ENCODE peak calls at places on chromosomes 4 and X, in seven cellular contexts. F, C, S, H, W, U and V are unnamed samples.

GRCh38 chr4:111027526-111027925 is 404.6 kb upstream of the PITX2 start:
- DNase-seq in F (no peak), C (peak; percentile 85), S (no peak), H (no peak), W (peak; percentile 40), U (no peak), V (no peak)

GRCh38 chr4:76035146-76035545 is 724 bp downstream of the CXCL11 start:
- DNase-seq in F (no peak), C (no peak), S (no peak), H (no peak), W (no peak), U (no peak), V (no peak)

GRCh38 chrX:8345473-8345872 is 119.2 kb upstream of the VCX3B start:
- DNase-seq in F (no peak), C (no peak), S (no peak), H (no peak), W (no peak), U (no peak), V (no peak)

GRCh38 chr4:68683034-68683433 is 12.6 kb upstream of the UGT2B15 start:
- DNase-seq in F (no peak), C (no peak), S (no peak), H (no peak), W (no peak), U (no peak), V (no peak)

GRCh38 chr4:110636677-110637407 is 14.0 kb upstream of the PITX2 start:
- DNase-seq in F (no peak), C (peak; percentile 60), S (no peak), H (peak; percentile 32), W (peak; percentile 64), U (no peak), V (no peak)

GRCh38 chrX:16215660-16216059 is 48.4 kb downstream of the MAGEB17 start:
- DNase-seq in F (no peak), C (no peak), S (no peak), H (no peak), W (no peak), U (no peak), V (no peak)

GRCh38 chrX:154804564-154804956 is 725 bp downstream of the MPP1 start:
- DNase-seq in F (no peak), C (no peak), S (no peak), H (no peak), W (no peak), U (peak; percentile 7), V (no peak)

GRCh38 chrX:106902684-106903083 is 457 bp downstream of the RIPPLY1 start:
- DNase-seq in F (no peak), C (no peak), S (no peak), H (no peak), W (no peak), U (no peak), V (no peak)

GRCh38 chr4:77711469-77711868 is 105.8 kb downstream of the CXCL13 start:
- DNase-seq in F (no peak), C (no peak), S (no peak), H (no peak), W (no peak), U (no peak), V (no peak)

GRCh38 chrX:111519215-111519614 is 7.8 kb downstream of the SERTM2 start:
- DNase-seq in F (no peak), C (no peak), S (no peak), H (no peak), W (no peak), U (peak; percentile 8), V (no peak)

GRCh38 chr4:52751349-52751911 is at the start of gene ERVMER34-1:
- DNase-seq in F (peak; percentile 32), C (no peak), S (no peak), H (no peak), W (no peak), U (peak; percentile 45), V (no peak)

GRCh38 chr4:52752921-52753320 is 1.7 kb upstream of the ERVMER34-1 start:
- DNase-seq in F (no peak), C (no peak), S (no peak), H (no peak), W (no peak), U (no peak), V (no peak)

GRCh38 chr4:52748432-52748831 is 2.8 kb downstream of the ERVMER34-1 start:
- DNase-seq in F (no peak), C (no peak), S (no peak), H (no peak), W (no peak), U (no peak), V (no peak)

GRCh38 chr4:52750213-52750612 is 1.0 kb downstream of the ERVMER34-1 start:
- DNase-seq in F (no peak), C (no peak), S (no peak), H (no peak), W (no peak), U (no peak), V (no peak)

DNA sequence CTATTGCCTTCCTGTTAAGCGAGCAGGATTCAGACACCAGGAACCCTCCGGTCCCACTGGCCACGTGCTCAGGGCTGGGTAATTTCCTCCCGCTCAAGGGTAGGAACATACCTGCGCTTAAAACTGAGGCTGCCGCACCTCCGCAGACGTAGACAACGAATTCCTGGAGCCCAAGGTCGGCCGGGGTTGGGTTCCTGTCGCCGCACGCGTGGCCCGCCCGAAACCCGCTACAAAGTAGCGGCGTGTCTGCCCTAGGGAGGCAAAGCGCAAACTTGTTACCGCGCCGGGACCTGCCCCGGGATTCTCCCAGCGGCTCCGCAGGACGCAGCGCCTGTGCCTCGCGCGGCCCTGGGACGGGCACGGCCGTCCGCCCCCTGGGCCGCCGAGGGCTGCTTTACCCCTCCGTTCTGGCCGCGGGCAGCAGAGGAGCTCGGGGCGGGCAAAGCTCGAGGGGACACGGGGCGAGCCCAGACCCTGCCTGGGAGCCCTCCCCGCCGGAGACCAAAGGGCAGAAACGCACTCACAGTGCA is 341 bp downstream of the ERVMER34-1 start:
- DNase-seq in F (no peak), C (no peak), S (no peak), H (no peak), W (peak; percentile 55), U (no peak), V (no peak)
- H3K4me3 ChIP-seq in F (peak overlapping the region; percentile 49), C (peak overlapping the region; percentile 54), S (peak overlapping the region; percentile 22), H (peak overlapping the region; percentile 50), W (peak overlapping the region; percentile 74), U (peak overlapping the region; percentile 51), V (peak overlapping the region; percentile 73)

DNA sequence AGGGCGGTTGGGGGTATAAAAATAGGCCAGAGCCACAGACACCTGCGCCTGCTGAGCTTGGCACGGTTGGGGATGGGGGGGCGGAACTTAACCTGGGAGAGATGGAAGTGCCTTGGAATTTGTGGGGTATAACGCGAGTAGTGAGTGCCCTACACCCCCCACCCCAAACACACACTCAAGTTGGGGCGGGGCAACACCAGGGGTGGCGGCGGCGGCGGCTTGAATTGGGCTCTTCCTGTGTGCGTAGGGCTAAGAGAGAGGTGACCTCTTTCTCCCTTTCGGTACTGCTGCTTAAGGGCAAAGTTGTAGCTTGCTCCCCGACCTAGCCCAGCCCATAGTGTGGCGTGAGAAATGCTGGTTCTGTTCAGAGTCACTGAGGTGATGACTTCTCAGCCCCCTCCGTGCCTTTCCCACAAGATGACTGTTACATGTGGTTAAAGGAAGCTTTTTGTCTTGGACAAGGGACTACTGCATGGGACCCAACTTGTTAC is 839 bp downstream of the STK26 start:
- DNase-seq in F (no peak), C (no peak), S (peak; percentile 15), H (no peak), W (peak; percentile 15), U (no peak), V (no peak)
- H3K4me3 ChIP-seq in F (peak overlapping the region; percentile 70), C (peak overlapping the region; percentile 64), S (peak overlapping the region; percentile 83), H (peak overlapping the region; percentile 63), W (peak overlapping the region; percentile 81), U (no peak overlapping the region), V (peak overlapping the region; percentile 66)

GRCh38 chr4:36242629-36243354 is 1.5 kb downstream of the ARAP2 start:
- DNase-seq in F (no peak), C (no peak), S (no peak), H (no peak), W (no peak), U (no peak), V (no peak)
- H3K4me3 ChIP-seq in F (no peak overlapping the region), C (no peak overlapping the region), S (peak overlapping the region; percentile 85), H (no peak overlapping the region), W (no peak overlapping the region), U (no peak overlapping the region), V (peak overlapping the region; percentile 90)

DNA sequence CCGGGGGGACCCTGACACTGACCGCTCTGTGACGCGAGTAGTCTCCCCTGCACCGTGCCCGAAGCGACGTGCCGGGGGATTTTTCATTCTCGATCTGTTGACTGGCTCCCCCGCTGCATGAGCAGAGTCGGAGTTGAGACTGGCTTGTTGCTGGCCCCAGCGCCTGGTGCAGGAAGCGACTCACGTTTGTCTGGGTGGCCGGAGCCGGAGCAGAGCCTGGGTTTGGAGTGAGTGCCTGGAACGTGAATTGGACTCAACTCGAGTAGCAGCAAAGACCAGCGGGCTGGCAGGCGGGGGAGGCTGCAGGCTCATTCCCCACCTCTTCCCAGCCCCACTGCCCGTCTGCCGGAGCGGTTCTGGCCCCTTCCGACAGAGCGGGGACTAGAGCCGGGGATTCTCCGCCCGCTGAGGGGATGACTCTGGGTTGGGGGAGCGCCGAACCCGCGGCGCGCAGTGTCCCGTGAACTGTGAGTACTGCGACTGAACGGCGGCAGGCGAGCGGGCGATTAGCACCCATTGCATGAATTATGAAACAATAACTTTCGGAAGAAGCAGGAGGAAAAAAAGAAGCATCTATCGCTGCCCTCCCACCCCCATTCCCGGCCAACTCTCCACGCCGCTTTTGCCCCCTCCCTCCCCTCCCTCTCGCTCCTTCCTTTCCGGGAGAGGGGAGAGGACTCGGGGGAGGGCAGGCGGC is 635 bp downstream of the PCDH7 start:
- DNase-seq in F (peak; percentile 28), C (no peak), S (no peak), H (no peak), W (peak; percentile 75), U (peak; percentile 63), V (no peak)
- H3K4me3 ChIP-seq in F (peak overlapping the region; percentile 76), C (peak overlapping the region; percentile 95), S (no peak overlapping the region), H (peak overlapping the region; percentile 32), W (peak overlapping the region; percentile 85), U (peak overlapping the region; percentile 75), V (peak overlapping the region; percentile 75)